ENCODE peak calls at places on chromosomes 12 and 14, in four cellular contexts. X is Peyer's patch, K is body of pancreas, J is uterus. M is an unnamed sample.

GRCh38 chr14:86796221-86797074 is 1196.5 kb downstream of the GALC start:
- DNase-seq in X (no peak), K (no peak), J (no peak), M (no peak)

GRCh38 chr12:21940972-21941521 is at the start of gene ABCC9:
- DNase-seq in X (no peak), K (peak), J (peak), M (no peak)

GRCh38 chr12:24759155-24759554 is 189.7 kb downstream of the BCAT1 start:
- DNase-seq in X (no peak), K (no peak), J (no peak), M (no peak)

GRCh38 chr12:122614839-122615238 is 87.8 kb downstream of the KNTC1 start:
- DNase-seq in X (no peak), K (no peak), J (no peak), M (no peak)

GRCh38 chr12:52358575-52359350 is 8.5 kb downstream of the KRT85 start:
- DNase-seq in X (peak), K (no peak), J (no peak), M (no peak)

GRCh38 chr12:20946732-20947131 is 136.2 kb downstream of the SLCO1B3 start:
- DNase-seq in X (no peak), K (peak), J (no peak), M (peak)

GRCh38 chr12:98719515-98720504 is 74.7 kb downstream of the APAF1 start:
- DNase-seq in X (no peak), K (no peak), J (no peak), M (no peak)

GRCh38 chr14:55926007-55926406 is 192.2 kb upstream of the PELI2 start:
- DNase-seq in X (no peak), K (peak), J (no peak), M (no peak)

GRCh38 chr12:88982694-88983093 is 369.6 kb downstream of the DUSP6 start:
- DNase-seq in X (no peak), K (no peak), J (no peak), M (no peak)

GRCh38 chr14:54566410-54567223 is at the start of gene SAMD4A:
- DNase-seq in X (peak), K (peak), J (peak), M (peak)
- TF ChIP-seq POLR2A in X (no peak), K (peak), J (peak), M (no peak)

GRCh38 chr14:105398726-105399440 is 545 bp downstream of the TEX22 start:
- DNase-seq in X (no peak), K (no peak), J (no peak), M (peak)
- TF ChIP-seq POLR2A in X (no peak), K (no peak), J (no peak), M (no peak)

DNA sequence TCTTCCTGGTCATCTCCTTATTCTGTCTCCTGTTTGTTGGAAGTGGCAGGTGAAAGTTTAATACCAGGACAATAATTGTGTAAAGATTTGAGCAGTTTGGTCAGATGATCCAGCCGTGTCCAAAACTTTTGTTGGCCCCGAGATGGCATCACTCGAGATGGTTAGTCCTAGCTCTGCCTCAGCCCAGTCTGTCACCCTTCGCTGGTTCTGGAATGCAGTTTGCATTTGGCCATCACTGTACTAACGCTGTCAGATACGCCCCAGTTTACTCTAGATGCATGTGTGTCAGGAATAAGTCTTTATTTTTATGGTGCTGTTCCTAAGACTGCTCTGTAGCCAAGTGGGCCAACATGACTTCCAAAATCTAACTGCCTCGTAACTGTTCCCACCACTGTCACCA is 79.6 kb downstream of the MOK start:
- DNase-seq in X (no peak), K (no peak), J (no peak), M (no peak)
- TF ChIP-seq POLR2A in X (no peak), K (no peak), J (no peak), M (no peak)

GRCh38 chr12:103814436-103814835 is 26.6 kb downstream of the NT5DC3 start:
- DNase-seq in X (no peak), K (no peak), J (no peak), M (no peak)
- TF ChIP-seq POLR2A in X (no peak), K (no peak), J (no peak), M (no peak)

GRCh38 chr12:57845478-57846284 is 848 bp downstream of the CTDSP2 start:
- DNase-seq in X (peak), K (peak), J (peak), M (peak)
- TF ChIP-seq POLR2A in X (peak), K (peak), J (peak), M (no peak)